ENCODE peak calls at places on chromosomes 16 and 17, in nine cellular contexts. One of them, this sample, is unnamed.

GRCh38 chr17:76255801-76256429 is 9.2 kb upstream of the UBALD2 start:
- DNase-seq in NCI-H2081: no peak
- DNase-seq in iPS-NIHi11: no peak
- DNase-seq in Kasumi-1: no peak
- DNase-seq in stimulated activated CD4-positive, alpha-beta T cell treated with anti-CD3 and anti-CD28 coated beads, Interleukin-2, amount 100 ng/mL, for 24 hours: no peak
- DNase-seq in Jurkat, Clone E6-1: no peak
- DNase-seq in bronchial epithelial cell: no peak
- DNase-seq in body of pancreas: no peak
- DNase-seq in heart right ventricle: no peak
- DNase-seq in this sample: no peak

GRCh38 chr17:75019146-75019545 is 6.7 kb downstream of the MRPL58 start:
- DNase-seq in iPS-NIHi11: no peak
- DNase-seq in heart right ventricle: no peak
- DNase-seq in stimulated activated CD4-positive, alpha-beta T cell treated with anti-CD3 and anti-CD28 coated beads, Interleukin-2, amount 100 ng/mL, for 24 hours: no peak
- DNase-seq in body of pancreas: no peak
- DNase-seq in Kasumi-1: no peak
- DNase-seq in NCI-H2081: no peak
- DNase-seq in Jurkat, Clone E6-1: no peak
- DNase-seq in bronchial epithelial cell: no peak
- DNase-seq in this sample: no peak

GRCh38 chr17:50638851-50639767 is 4.4 kb downstream of the ABCC3 start:
- DNase-seq in heart right ventricle: peak
- DNase-seq in Kasumi-1: peak
- DNase-seq in Jurkat, Clone E6-1: no peak
- DNase-seq in iPS-NIHi11: peak
- DNase-seq in stimulated activated CD4-positive, alpha-beta T cell treated with anti-CD3 and anti-CD28 coated beads, Interleukin-2, amount 100 ng/mL, for 24 hours: no peak
- DNase-seq in body of pancreas: peak
- DNase-seq in bronchial epithelial cell: peak
- DNase-seq in NCI-H2081: peak
- DNase-seq in this sample: peak

GRCh38 chr16:11681977-11682654 is 13.9 kb downstream of the SNN start:
- DNase-seq in bronchial epithelial cell: no peak
- DNase-seq in heart right ventricle: no peak
- DNase-seq in stimulated activated CD4-positive, alpha-beta T cell treated with anti-CD3 and anti-CD28 coated beads, Interleukin-2, amount 100 ng/mL, for 24 hours: no peak
- DNase-seq in body of pancreas: no peak
- DNase-seq in NCI-H2081: no peak
- DNase-seq in Jurkat, Clone E6-1: no peak
- DNase-seq in Kasumi-1: no peak
- DNase-seq in iPS-NIHi11: no peak
- DNase-seq in this sample: no peak

GRCh38 chr16:72938426-72939164 is 109.3 kb downstream of the ZFHX3 start:
- DNase-seq in NCI-H2081: peak
- DNase-seq in heart right ventricle: peak
- DNase-seq in bronchial epithelial cell: peak
- DNase-seq in Kasumi-1: no peak
- DNase-seq in Jurkat, Clone E6-1: no peak
- DNase-seq in iPS-NIHi11: no peak
- DNase-seq in stimulated activated CD4-positive, alpha-beta T cell treated with anti-CD3 and anti-CD28 coated beads, Interleukin-2, amount 100 ng/mL, for 24 hours: no peak
- DNase-seq in body of pancreas: peak
- DNase-seq in this sample: peak

GRCh38 chr17:67970783-67971182 is 25.5 kb downstream of the C17orf58 start:
- DNase-seq in Kasumi-1: no peak
- DNase-seq in iPS-NIHi11: no peak
- DNase-seq in Jurkat, Clone E6-1: no peak
- DNase-seq in NCI-H2081: peak
- DNase-seq in body of pancreas: no peak
- DNase-seq in bronchial epithelial cell: no peak
- DNase-seq in heart right ventricle: no peak
- DNase-seq in stimulated activated CD4-positive, alpha-beta T cell treated with anti-CD3 and anti-CD28 coated beads, Interleukin-2, amount 100 ng/mL, for 24 hours: no peak
- DNase-seq in this sample: no peak

GRCh38 chr16:77965346-77965745 is 57.0 kb upstream of the CLEC3A start:
- DNase-seq in NCI-H2081: no peak
- DNase-seq in stimulated activated CD4-positive, alpha-beta T cell treated with anti-CD3 and anti-CD28 coated beads, Interleukin-2, amount 100 ng/mL, for 24 hours: no peak
- DNase-seq in heart right ventricle: peak
- DNase-seq in body of pancreas: no peak
- DNase-seq in Kasumi-1: no peak
- DNase-seq in bronchial epithelial cell: no peak
- DNase-seq in iPS-NIHi11: no peak
- DNase-seq in Jurkat, Clone E6-1: no peak
- DNase-seq in this sample: no peak

GRCh38 chr17:49498037-49498615 is 3.0 kb downstream of the NGFR start:
- DNase-seq in heart right ventricle: no peak
- DNase-seq in iPS-NIHi11: no peak
- DNase-seq in stimulated activated CD4-positive, alpha-beta T cell treated with anti-CD3 and anti-CD28 coated beads, Interleukin-2, amount 100 ng/mL, for 24 hours: no peak
- DNase-seq in Jurkat, Clone E6-1: no peak
- DNase-seq in bronchial epithelial cell: no peak
- DNase-seq in Kasumi-1: peak
- DNase-seq in NCI-H2081: no peak
- DNase-seq in body of pancreas: no peak
- DNase-seq in this sample: no peak

GRCh38 chr17:60594747-60595146 is 5.2 kb upstream of the PPM1D start:
- DNase-seq in iPS-NIHi11: no peak
- DNase-seq in stimulated activated CD4-positive, alpha-beta T cell treated with anti-CD3 and anti-CD28 coated beads, Interleukin-2, amount 100 ng/mL, for 24 hours: no peak
- DNase-seq in Jurkat, Clone E6-1: no peak
- DNase-seq in bronchial epithelial cell: no peak
- DNase-seq in NCI-H2081: peak
- DNase-seq in body of pancreas: no peak
- DNase-seq in heart right ventricle: no peak
- DNase-seq in Kasumi-1: no peak
- DNase-seq in this sample: no peak

GRCh38 chr16:50021509-50021908 is 3.5 kb upstream of the CNEP1R1 start:
- DNase-seq in Kasumi-1: peak
- DNase-seq in bronchial epithelial cell: no peak
- DNase-seq in heart right ventricle: no peak
- DNase-seq in stimulated activated CD4-positive, alpha-beta T cell treated with anti-CD3 and anti-CD28 coated beads, Interleukin-2, amount 100 ng/mL, for 24 hours: no peak
- DNase-seq in NCI-H2081: no peak
- DNase-seq in iPS-NIHi11: peak
- DNase-seq in Jurkat, Clone E6-1: peak
- DNase-seq in body of pancreas: no peak
- DNase-seq in this sample: no peak

GRCh38 chr16:81189100-81189664 is 49.3 kb upstream of the BCO1 start:
- DNase-seq in body of pancreas: peak
- DNase-seq in stimulated activated CD4-positive, alpha-beta T cell treated with anti-CD3 and anti-CD28 coated beads, Interleukin-2, amount 100 ng/mL, for 24 hours: no peak
- DNase-seq in Jurkat, Clone E6-1: no peak
- DNase-seq in NCI-H2081: no peak
- DNase-seq in heart right ventricle: peak
- DNase-seq in iPS-NIHi11: no peak
- DNase-seq in bronchial epithelial cell: no peak
- DNase-seq in Kasumi-1: no peak
- DNase-seq in this sample: no peak

GRCh38 chr17:48787850-48788249 is 29.2 kb downstream of the TTLL6 start:
- DNase-seq in Kasumi-1: no peak
- DNase-seq in heart right ventricle: peak
- DNase-seq in body of pancreas: no peak
- DNase-seq in bronchial epithelial cell: no peak
- DNase-seq in iPS-NIHi11: no peak
- DNase-seq in Jurkat, Clone E6-1: no peak
- DNase-seq in stimulated activated CD4-positive, alpha-beta T cell treated with anti-CD3 and anti-CD28 coated beads, Interleukin-2, amount 100 ng/mL, for 24 hours: no peak
- DNase-seq in NCI-H2081: no peak
- DNase-seq in this sample: no peak

GRCh38 chr17:12899604-12900003 is 110.3 kb downstream of the ARHGAP44 start:
- DNase-seq in iPS-NIHi11: no peak
- DNase-seq in Kasumi-1: no peak
- DNase-seq in NCI-H2081: no peak
- DNase-seq in Jurkat, Clone E6-1: no peak
- DNase-seq in heart right ventricle: no peak
- DNase-seq in body of pancreas: no peak
- DNase-seq in bronchial epithelial cell: no peak
- DNase-seq in stimulated activated CD4-positive, alpha-beta T cell treated with anti-CD3 and anti-CD28 coated beads, Interleukin-2, amount 100 ng/mL, for 24 hours: no peak
- DNase-seq in this sample: no peak

GRCh38 chr16:49453001-49453400 is 79.4 kb downstream of the C16orf78 start:
- DNase-seq in body of pancreas: no peak
- DNase-seq in Kasumi-1: no peak
- DNase-seq in Jurkat, Clone E6-1: no peak
- DNase-seq in stimulated activated CD4-positive, alpha-beta T cell treated with anti-CD3 and anti-CD28 coated beads, Interleukin-2, amount 100 ng/mL, for 24 hours: no peak
- DNase-seq in bronchial epithelial cell: no peak
- DNase-seq in heart right ventricle: no peak
- DNase-seq in iPS-NIHi11: no peak
- DNase-seq in NCI-H2081: no peak
- DNase-seq in this sample: no peak

GRCh38 chr16:81582655-81583441 is 138.2 kb downstream of the CMIP start:
- DNase-seq in stimulated activated CD4-positive, alpha-beta T cell treated with anti-CD3 and anti-CD28 coated beads, Interleukin-2, amount 100 ng/mL, for 24 hours: no peak
- DNase-seq in NCI-H2081: no peak
- DNase-seq in heart right ventricle: no peak
- DNase-seq in iPS-NIHi11: no peak
- DNase-seq in Kasumi-1: no peak
- DNase-seq in bronchial epithelial cell: no peak
- DNase-seq in body of pancreas: peak
- DNase-seq in Jurkat, Clone E6-1: no peak
- DNase-seq in this sample: no peak

GRCh38 chr17:37605813-37606505 is 3.3 kb downstream of the SYNRG start:
- DNase-seq in iPS-NIHi11: no peak
- DNase-seq in heart right ventricle: no peak
- DNase-seq in NCI-H2081: no peak
- DNase-seq in stimulated activated CD4-positive, alpha-beta T cell treated with anti-CD3 and anti-CD28 coated beads, Interleukin-2, amount 100 ng/mL, for 24 hours: peak
- DNase-seq in Jurkat, Clone E6-1: peak
- DNase-seq in Kasumi-1: peak
- DNase-seq in body of pancreas: no peak
- DNase-seq in bronchial epithelial cell: no peak
- DNase-seq in this sample: no peak

GRCh38 chr17:81947189-81947588 is at the start of gene MYADML2:
- DNase-seq in stimulated activated CD4-positive, alpha-beta T cell treated with anti-CD3 and anti-CD28 coated beads, Interleukin-2, amount 100 ng/mL, for 24 hours: no peak
- DNase-seq in Jurkat, Clone E6-1: no peak
- DNase-seq in NCI-H2081: no peak
- DNase-seq in body of pancreas: no peak
- DNase-seq in Kasumi-1: no peak
- DNase-seq in iPS-NIHi11: no peak
- DNase-seq in bronchial epithelial cell: no peak
- DNase-seq in heart right ventricle: no peak
- DNase-seq in this sample: no peak

GRCh38 chr16:31052131-31052530 is 18.8 kb downstream of the STX4 start:
- DNase-seq in Kasumi-1: no peak
- DNase-seq in bronchial epithelial cell: peak
- DNase-seq in Jurkat, Clone E6-1: no peak
- DNase-seq in body of pancreas: no peak
- DNase-seq in iPS-NIHi11: no peak
- DNase-seq in heart right ventricle: no peak
- DNase-seq in stimulated activated CD4-positive, alpha-beta T cell treated with anti-CD3 and anti-CD28 coated beads, Interleukin-2, amount 100 ng/mL, for 24 hours: no peak
- DNase-seq in NCI-H2081: no peak
- DNase-seq in this sample: no peak

GRCh38 chr16:3761375-3762079 is 44.2 kb upstream of the TRAP1 start:
- DNase-seq in Jurkat, Clone E6-1: no peak
- DNase-seq in heart right ventricle: no peak
- DNase-seq in NCI-H2081: no peak
- DNase-seq in body of pancreas: no peak
- DNase-seq in Kasumi-1: no peak
- DNase-seq in iPS-NIHi11: no peak
- DNase-seq in stimulated activated CD4-positive, alpha-beta T cell treated with anti-CD3 and anti-CD28 coated beads, Interleukin-2, amount 100 ng/mL, for 24 hours: no peak
- DNase-seq in bronchial epithelial cell: no peak
- DNase-seq in this sample: no peak

GRCh38 chr17:32486701-32487459 is at the start of gene CDK5R1:
- DNase-seq in Kasumi-1: peak
- DNase-seq in iPS-NIHi11: peak
- DNase-seq in NCI-H2081: peak
- DNase-seq in body of pancreas: peak
- DNase-seq in bronchial epithelial cell: no peak
- DNase-seq in stimulated activated CD4-positive, alpha-beta T cell treated with anti-CD3 and anti-CD28 coated beads, Interleukin-2, amount 100 ng/mL, for 24 hours: peak
- DNase-seq in heart right ventricle: peak
- DNase-seq in Jurkat, Clone E6-1: no peak
- DNase-seq in this sample: peak

GRCh38 chr16:12199524-12199923 is 223.0 kb downstream of the SNX29 start:
- DNase-seq in Kasumi-1: no peak
- DNase-seq in body of pancreas: no peak
- DNase-seq in bronchial epithelial cell: no peak
- DNase-seq in iPS-NIHi11: peak
- DNase-seq in heart right ventricle: no peak
- DNase-seq in stimulated activated CD4-positive, alpha-beta T cell treated with anti-CD3 and anti-CD28 coated beads, Interleukin-2, amount 100 ng/mL, for 24 hours: no peak
- DNase-seq in NCI-H2081: no peak
- DNase-seq in Jurkat, Clone E6-1: no peak
- DNase-seq in this sample: no peak

This sample was measured in prostate gland.